ENCODE peak calls at places on chromosomes 7 and 10, in six cellular contexts. K is pons; I is tibial artery; B is stimulated activated CD8-positive, alpha-beta memory T cell treated with anti-CD3 and anti-CD28 coated beads, Interleukin-15, amount 100 ng/mL, for 24 hours; G is activated CD4-positive, alpha-beta T cell treated with anti-CD3 and anti-CD28 coated beads, Interleukin-2, amount 50 U/mL, for 48 hours; J is T-cell. M is an unnamed sample.

GRCh38 chr10:27805215-27805614 is 59.6 kb upstream of the MKX start:
- DNase-seq in K (no peak), I (no peak), B (no peak), G (no peak), J (no peak), M (no peak)

GRCh38 chr7:3065724-3066143 is 22.1 kb upstream of the CARD11 start:
- DNase-seq in K (no peak), I (no peak), B (peak; percentile 30), G (peak; percentile 74), J (peak; percentile 59), M (peak; percentile 86)

GRCh38 chr7:88092676-88092999 is 127.2 kb downstream of the SRI start:
- DNase-seq in K (no peak), I (no peak), B (no peak), G (no peak), J (no peak), M (no peak)

GRCh38 chr7:3267928-3268690 is 32.9 kb upstream of the SDK1 start:
- DNase-seq in K (no peak), I (no peak), B (no peak), G (no peak), J (no peak), M (no peak)

GRCh38 chr7:35289376-35289775 is 35.5 kb upstream of the TBX20 start:
- DNase-seq in K (no peak), I (no peak), B (no peak), G (no peak), J (no peak), M (no peak)

GRCh38 chr7:100763556-100764140 is 30.3 kb downstream of the ZAN start:
- DNase-seq in K (no peak), I (no peak), B (no peak), G (no peak), J (no peak), M (no peak)

GRCh38 chr10:42769653-42770052 is 12.9 kb upstream of the BMS1 start:
- DNase-seq in K (no peak), I (no peak), B (no peak), G (no peak), J (no peak), M (no peak)

GRCh38 chr10:60898372-60898771 is 45.6 kb downstream of the RHOBTB1 start:
- DNase-seq in K (no peak), I (no peak), B (no peak), G (no peak), J (no peak), M (no peak)

GRCh38 chr7:159114981-159115380 is 29.7 kb downstream of the VIPR2 start:
- DNase-seq in K (no peak), I (no peak), B (no peak), G (no peak), J (no peak), M (no peak)

GRCh38 chr10:78977761-78978305 is 90.9 kb upstream of the ZMIZ1 start:
- DNase-seq in K (no peak), I (peak; percentile 77), B (no peak), G (no peak), J (no peak), M (no peak)

GRCh38 chr10:14562615-14563214 is 212.0 kb downstream of the FAM107B start:
- DNase-seq in K (no peak), I (no peak), B (no peak), G (no peak), J (no peak), M (no peak)

GRCh38 chr7:65225422-65226006 is 148.1 kb upstream of the ZNF92 start:
- DNase-seq in K (no peak), I (no peak), B (no peak), G (no peak), J (no peak), M (no peak)

GRCh38 chr7:39269034-39269433 is 291.3 kb downstream of the POU6F2 start:
- DNase-seq in K (no peak), I (no peak), B (no peak), G (no peak), J (no peak), M (no peak)

GRCh38 chr7:22207724-22208225 is 149.2 kb downstream of the RAPGEF5 start:
- DNase-seq in K (no peak), I (no peak), B (no peak), G (no peak), J (no peak), M (no peak)

GRCh38 chr7:3607847-3608246 is 306.8 kb downstream of the SDK1 start:
- DNase-seq in K (no peak), I (no peak), B (no peak), G (no peak), J (no peak), M (no peak)

GRCh38 chr7:2018786-2019692 is 213.7 kb downstream of the MAD1L1 start:
- DNase-seq in K (no peak), I (peak; percentile 58), B (no peak), G (no peak), J (peak; percentile 29), M (peak; percentile 49)

GRCh38 chr7:22251284-22251683 is 105.7 kb downstream of the RAPGEF5 start:
- DNase-seq in K (peak; percentile 75), I (no peak), B (no peak), G (no peak), J (no peak), M (no peak)

GRCh38 chr10:37712489-37713131 is 144.8 kb downstream of the ZNF248 start:
- DNase-seq in K (no peak), I (no peak), B (no peak), G (no peak), J (no peak), M (no peak)

GRCh38 chr10:7153750-7154149 is 257.1 kb downstream of the SFMBT2 start:
- DNase-seq in K (no peak), I (no peak), B (no peak), G (no peak), J (no peak), M (no peak)

GRCh38 chr7:151233804-151234203 is 1.5 kb downstream of the CHPF2 start:
- DNase-seq in K (no peak), I (no peak), B (no peak), G (no peak), J (no peak), M (no peak)

GRCh38 chr7:67625257-67625713 is 628.7 kb downstream of the TYW1 start:
- DNase-seq in K (peak; percentile 52), I (peak; percentile 33), B (no peak), G (peak; percentile 14), J (peak; percentile 2), M (peak; percentile 80)

GRCh38 chr10:108241166-108241565 is 1076.7 kb upstream of the SORCS1 start:
- DNase-seq in K (no peak), I (no peak), B (no peak), G (no peak), J (no peak), M (no peak)

GRCh38 chr7:121081327-121081936 is 92.9 kb downstream of the CPED1 start:
- DNase-seq in K (peak; percentile 87), I (no peak), B (no peak), G (no peak), J (no peak), M (peak; percentile 83)

GRCh38 chr7:107027208-107027607 is 17.3 kb upstream of the PRKAR2B start:
- DNase-seq in K (no peak), I (no peak), B (no peak), G (no peak), J (no peak), M (no peak)

GRCh38 chr10:115829501-115830215 is 443.3 kb downstream of the GFRA1 start:
- DNase-seq in K (peak; percentile 33), I (no peak), B (no peak), G (no peak), J (no peak), M (no peak)

GRCh38 chr7:87341441-87341840 is 4.0 kb upstream of the CROT start:
- DNase-seq in K (no peak), I (no peak), B (no peak), G (no peak), J (no peak), M (peak; percentile 35)

GRCh38 chr10:113610636-113611601 is 52.9 kb downstream of the NRAP start:
- DNase-seq in K (no peak), I (no peak), B (no peak), G (no peak), J (no peak), M (no peak)

GRCh38 chr10:70546585-70546984 is 56.0 kb downstream of the PRF1 start:
- DNase-seq in K (no peak), I (no peak), B (no peak), G (no peak), J (no peak), M (no peak)

GRCh38 chr10:86192147-86192546 is 174.4 kb downstream of the GRID1 start:
- DNase-seq in K (no peak), I (peak; percentile 2), B (no peak), G (no peak), J (no peak), M (no peak)

GRCh38 chr7:81244213-81244612 is 325.4 kb upstream of the SEMA3C start:
- DNase-seq in K (no peak), I (no peak), B (no peak), G (no peak), J (no peak), M (no peak)

GRCh38 chr7:64881461-64882287 is 21.4 kb upstream of the ZNF273 start:
- DNase-seq in K (no peak), I (no peak), B (no peak), G (no peak), J (no peak), M (no peak)

GRCh38 chr10:124605856-124606812 is 138.0 kb downstream of the FAM53B start:
- DNase-seq in K (no peak), I (no peak), B (no peak), G (no peak), J (no peak), M (peak; percentile 87)

GRCh38 chr7:7569113-7569527 is 2.4 kb downstream of the MIOS start:
- DNase-seq in K (peak; percentile 56), I (no peak), B (no peak), G (no peak), J (peak; percentile 45), M (peak; percentile 90)

GRCh38 chr7:96729795-96730194 is 20.1 kb upstream of the SEM1 start:
- DNase-seq in K (no peak), I (no peak), B (no peak), G (no peak), J (no peak), M (no peak)

M was measured in Karpas-422.